ENCODE peak calls at places on chromosome 2, in nine cellular contexts. E is SHP77; S is effector CD4-positive, alpha-beta T cell; M is colonic mucosa; O is AG04449; C is ELR; Z is transverse colon; K is posterior cingulate gyrus; G is naive B cell. U is an unnamed sample.

GRCh38 chr2:242001853-242002252 is 132.3 kb downstream of the RTP5 start:
- DNase-seq in C (no peak), K (no peak), G (no peak), O (no peak), M (no peak), S (no peak), E (no peak), Z (no peak), U (no peak)

GRCh38 chr2:202178342-202178958 is 59.9 kb downstream of the SUMO1 start:
- DNase-seq in G (peak), C (peak), E (peak), K (no peak), Z (peak), S (peak), M (peak), O (no peak), U (peak)

GRCh38 chr2:239355139-239355538 is 45.7 kb downstream of the HDAC4 start:
- DNase-seq in S (no peak), M (no peak), E (no peak), Z (no peak), C (no peak), O (peak), K (no peak), G (no peak), U (no peak)

GRCh38 chr2:225937625-225938024 is 538.1 kb downstream of the NYAP2 start:
- DNase-seq in K (no peak), M (no peak), C (peak), G (no peak), Z (no peak), O (no peak), S (no peak), E (no peak), U (no peak)

GRCh38 chr2:240930096-240930630 is 24.0 kb downstream of the CROCC2 start:
- DNase-seq in Z (peak), G (no peak), C (no peak), S (peak), O (no peak), E (no peak), K (peak), M (peak), U (no peak)

GRCh38 chr2:61707984-61708852 is 145.6 kb downstream of the FAM161A start:
- DNase-seq in S (no peak), Z (no peak), O (no peak), K (no peak), G (no peak), E (peak), C (peak), M (no peak), U (no peak)

GRCh38 chr2:191688934-191689695 is 11.2 kb downstream of the NABP1 start:
- DNase-seq in C (peak), G (no peak), K (no peak), E (no peak), M (no peak), S (no peak), O (no peak), Z (no peak), U (no peak)

GRCh38 chr2:227456772-227457171 is 15.2 kb upstream of the AGFG1 start:
- DNase-seq in G (no peak), Z (no peak), S (no peak), C (no peak), E (no peak), O (no peak), M (no peak), K (no peak), U (no peak)

GRCh38 chr2:85066874-85067351 is 66.3 kb upstream of the TCF7L1 start:
- DNase-seq in O (no peak), K (peak), S (no peak), M (peak), C (peak), E (peak), Z (peak), G (peak), U (peak)

GRCh38 chr2:36468463-36469266 is 113.1 kb downstream of the CRIM1 start:
- DNase-seq in C (peak), K (no peak), G (no peak), O (peak), Z (no peak), S (no peak), E (no peak), M (no peak), U (no peak)

GRCh38 chr2:98614024-98614739 is 5.8 kb downstream of the UNC50 start:
- DNase-seq in G (no peak), S (no peak), E (no peak), K (no peak), O (no peak), C (no peak), M (no peak), Z (no peak), U (no peak)

GRCh38 chr2:135657806-135658582 is 83.7 kb upstream of the UBXN4 start:
- DNase-seq in M (no peak), E (no peak), K (no peak), O (no peak), G (no peak), S (peak), C (no peak), Z (no peak), U (no peak)

GRCh38 chr2:68039317-68039716 is 23.5 kb downstream of the C1D start:
- DNase-seq in O (no peak), Z (no peak), M (no peak), G (no peak), S (no peak), C (no peak), E (no peak), K (no peak), U (no peak)

GRCh38 chr2:44015239-44015638 is 19.4 kb upstream of the LRPPRC start:
- DNase-seq in S (no peak), C (no peak), E (no peak), M (no peak), Z (no peak), K (no peak), G (no peak), O (no peak), U (no peak)

U was measured in left cardiac atrium.